ENCODE peak calls at places on chromosomes 12 and 14, in five cellular contexts. R, F, P, X and J are unnamed samples.

GRCh38 chr12:66571361-66571760 is 107.5 kb downstream of the GRIP1 start:
- DNase-seq in R (no peak), F (no peak), P (no peak), X (no peak), J (no peak)

GRCh38 chr14:32345311-32345771 is 16.2 kb downstream of the AKAP6 start:
- DNase-seq in R (no peak), F (no peak), P (no peak), X (no peak), J (no peak)

GRCh38 chr14:54306806-54307205 is 90.0 kb upstream of the CDKN3 start:
- DNase-seq in R (no peak), F (no peak), P (no peak), X (peak), J (no peak)

GRCh38 chr12:131365821-131366260 is 345.0 kb upstream of the SFSWAP start:
- DNase-seq in R (no peak), F (no peak), P (no peak), X (no peak), J (no peak)

GRCh38 chr14:59238242-59238641 is 49.8 kb downstream of the DAAM1 start:
- DNase-seq in R (no peak), F (no peak), P (no peak), X (no peak), J (no peak)

GRCh38 chr12:46585854-46586621 is 213.5 kb upstream of the SLC38A2 start:
- DNase-seq in R (no peak), F (peak), P (no peak), X (peak), J (no peak)

GRCh38 chr12:62537544-62537943 is 70.9 kb downstream of the MON2 start:
- DNase-seq in R (no peak), F (no peak), P (no peak), X (peak), J (no peak)

GRCh38 chr14:100591453-100592371 is 4.5 kb upstream of the BEGAIN start:
- DNase-seq in R (no peak), F (no peak), P (no peak), X (no peak), J (no peak)

GRCh38 chr12:109287181-109287580 is 21.9 kb downstream of the FOXN4 start:
- DNase-seq in R (no peak), F (no peak), P (no peak), X (no peak), J (no peak)
- TF ChIP-seq POLR2A in R (no peak), F (no peak), P (no peak), X (no peak), J (no peak)

GRCh38 chr12:57487597-57488396 is at the start of gene MARS1:
- DNase-seq in R (peak), F (peak), P (peak), X (peak), J (no peak)
- TF ChIP-seq POLR2A in R (peak), F (peak), P (peak), X (peak), J (peak)

DNA sequence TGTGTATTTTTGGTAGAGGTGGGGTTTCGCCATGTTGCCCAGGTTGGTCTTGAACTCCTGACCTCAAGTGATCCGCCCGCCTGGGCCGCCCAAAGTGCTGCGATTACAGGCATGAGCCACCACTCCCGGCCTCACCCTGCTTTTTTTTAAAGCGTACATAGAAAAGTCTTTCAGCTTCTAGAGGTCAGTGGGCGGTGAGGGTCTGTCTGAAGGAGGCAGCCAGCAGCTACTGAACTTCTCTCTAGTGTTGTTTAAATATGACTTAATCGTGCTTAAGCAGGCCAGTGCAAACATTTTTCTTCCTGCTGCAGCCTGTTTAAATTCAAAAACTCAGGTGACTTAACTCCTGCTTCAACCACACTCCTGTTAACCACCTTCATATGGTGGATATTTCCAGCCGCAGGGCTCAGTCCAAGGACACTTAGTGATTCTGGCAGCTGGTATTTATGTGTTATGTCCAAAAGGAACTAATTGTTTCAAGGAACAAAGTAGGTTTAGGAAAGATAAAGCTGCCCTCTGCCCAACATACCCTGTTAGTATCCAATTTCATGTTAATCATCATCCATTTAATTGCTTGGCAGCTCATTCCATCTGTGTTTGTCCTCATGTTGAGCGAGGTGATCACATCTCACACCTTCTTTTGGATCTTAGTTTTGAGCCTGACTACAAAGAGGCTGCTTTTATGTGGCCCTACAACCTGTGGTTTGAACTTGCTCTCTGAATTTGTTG is 2.0 kb downstream of the PRKAB1 start:
- DNase-seq in R (no peak), F (no peak), P (no peak), X (no peak), J (no peak)
- TF ChIP-seq POLR2A in R (no peak), F (no peak), P (no peak), X (no peak), J (no peak)

GRCh38 chr12:132726386-132726785 is 15.7 kb downstream of the PGAM5 start:
- DNase-seq in R (no peak), F (no peak), P (no peak), X (no peak), J (no peak)
- TF ChIP-seq POLR2A in R (no peak), F (no peak), P (no peak), X (no peak), J (no peak)

GRCh38 chr12:15602051-15602672 is 187.0 kb downstream of the EPS8 start:
- DNase-seq in R (no peak), F (no peak), P (no peak), X (no peak), J (no peak)

GRCh38 chr12:15603461-15604085 is 185.6 kb downstream of the EPS8 start:
- DNase-seq in R (no peak), F (no peak), P (no peak), X (no peak), J (no peak)

GRCh38 chr12:15600223-15600935 is 188.8 kb downstream of the EPS8 start:
- DNase-seq in R (no peak), F (no peak), P (no peak), X (no peak), J (no peak)

GRCh38 chr12:15599266-15600037 is 189.7 kb downstream of the EPS8 start:
- DNase-seq in R (no peak), F (no peak), P (no peak), X (peak), J (no peak)

DNA sequence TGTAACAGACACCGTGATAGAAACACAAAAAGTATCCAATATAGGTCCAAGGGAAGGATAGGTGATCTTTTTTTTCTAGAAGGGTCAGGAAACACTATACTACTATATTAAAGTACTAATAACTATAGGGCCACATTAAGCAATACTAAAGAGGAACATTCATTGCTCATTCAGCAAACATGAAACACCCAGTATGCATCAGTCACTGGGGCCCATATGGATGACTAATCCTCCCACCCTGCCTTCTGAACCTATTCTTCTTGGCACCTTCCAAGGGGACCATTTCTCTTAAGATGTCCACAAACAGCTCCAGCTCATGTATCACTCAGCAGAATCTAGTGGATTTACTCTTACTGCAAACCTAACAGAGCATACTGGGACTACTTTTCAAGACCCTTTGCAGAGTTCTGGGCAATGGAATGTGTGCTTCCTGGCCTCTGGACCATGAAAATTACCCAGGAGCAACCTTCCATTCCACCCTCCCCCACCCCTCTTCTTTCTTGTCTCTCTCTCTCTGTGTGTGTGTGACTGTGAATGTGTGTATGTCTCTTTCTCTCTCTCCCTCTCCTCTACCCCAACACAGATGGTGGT is 187.9 kb downstream of the EPS8 start:
- DNase-seq in R (peak), F (no peak), P (no peak), X (no peak), J (no peak)
- TF ChIP-seq POLR2A in R (no peak), F (no peak), P (no peak), X (no peak), J (no peak)

GRCh38 chr12:68828669-68829068 is 20.7 kb downstream of the MDM2 start:
- DNase-seq in R (no peak), F (no peak), P (no peak), X (no peak), J (no peak)
- TF ChIP-seq POLR2A in R (no peak), F (no peak), P (no peak), X (no peak), J (no peak)

GRCh38 chr14:38065101-38065762 is 142.5 kb upstream of the SSTR1 start:
- DNase-seq in R (no peak), F (no peak), P (no peak), X (no peak), J (no peak)

GRCh38 chr14:38074754-38075153 is 132.9 kb upstream of the SSTR1 start:
- DNase-seq in R (no peak), F (no peak), P (no peak), X (no peak), J (no peak)

GRCh38 chr14:38073641-38074040 is 134.1 kb upstream of the SSTR1 start:
- DNase-seq in R (no peak), F (no peak), P (no peak), X (no peak), J (no peak)

GRCh38 chr14:38074091-38074490 is 133.6 kb upstream of the SSTR1 start:
- DNase-seq in R (no peak), F (no peak), P (no peak), X (no peak), J (no peak)

DNA sequence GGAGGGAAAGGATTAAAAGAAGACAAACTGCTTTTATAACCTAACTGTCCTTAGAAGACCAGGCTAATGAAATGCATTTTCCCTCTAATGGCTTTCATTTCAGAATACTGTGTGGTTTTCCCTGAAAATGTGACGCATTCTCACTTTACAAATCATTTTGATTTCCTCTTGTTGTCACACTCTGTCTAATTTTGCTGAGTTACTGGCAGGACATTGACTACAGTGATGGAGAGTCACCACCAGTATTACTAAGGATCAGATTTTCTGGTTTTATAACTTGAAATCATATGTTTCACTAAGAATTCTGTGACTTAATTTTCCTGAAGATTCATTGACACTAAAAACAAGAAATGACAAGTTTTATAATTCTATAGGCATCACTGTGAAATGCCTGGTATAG is 137.5 kb upstream of the SSTR1 start:
- DNase-seq in R (no peak), F (no peak), P (no peak), X (no peak), J (no peak)
- TF ChIP-seq POLR2A in R (no peak), F (no peak), P (no peak), X (no peak), J (no peak)

GRCh38 chr12:121917950-121918678 is at the start of gene CFAP251:
- DNase-seq in R (no peak), F (peak), P (peak), X (peak), J (no peak)
- TF ChIP-seq POLR2A in R (no peak), F (no peak), P (no peak), X (peak), J (no peak)

DNA sequence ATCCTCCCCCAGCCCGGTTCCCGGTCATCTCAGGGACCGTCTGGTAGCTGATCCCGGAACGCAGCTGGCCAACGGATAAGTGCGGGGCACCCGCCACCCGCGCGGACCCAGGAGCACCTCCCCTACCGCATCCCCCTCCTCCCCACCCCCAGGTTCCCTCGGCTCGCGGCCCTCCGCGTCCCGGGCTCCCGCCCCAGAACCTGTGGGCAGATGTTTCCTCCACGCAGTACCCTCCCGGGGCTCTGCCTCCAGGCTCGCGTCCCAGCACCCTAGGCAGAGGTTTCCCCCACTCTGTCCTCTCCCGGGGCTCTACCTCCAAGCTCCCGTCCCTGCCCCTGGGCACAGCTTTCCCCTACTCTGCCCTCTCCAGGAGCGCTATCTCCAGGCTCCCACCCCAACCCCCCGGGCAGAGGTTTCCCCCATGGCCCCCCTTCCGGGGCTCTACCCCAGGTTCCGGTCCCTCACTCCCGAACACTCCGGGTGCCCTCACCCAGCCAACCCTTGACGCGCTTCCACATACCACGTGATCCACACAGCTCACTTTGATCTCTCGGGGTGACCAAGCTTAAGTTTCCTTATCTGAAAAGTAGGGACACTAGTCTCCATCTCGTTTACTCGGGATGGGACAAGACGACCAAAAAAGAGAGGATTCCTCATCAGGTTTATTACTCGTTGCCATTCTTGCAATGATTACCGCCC is at the start of gene CCDC38:
- DNase-seq in R (peak), F (peak), P (peak), X (peak), J (no peak)
- TF ChIP-seq POLR2A in R (peak), F (peak), P (no peak), X (no peak), J (no peak)